ENCODE peak calls at places on chromosomes 4 and X, in ten cellular contexts. J is heart left ventricle, P is OCI-LY7, L is pancreas, Q is transverse colon, I is lung, W is sigmoid colon, B is IMR-90, S is left ventricle myocardium inferior, U is left lung. C is an unnamed sample.

GRCh38 chr4:108725457-108725856 is 37.4 kb downstream of the ETNPPL start:
- DNase-seq in B (no peak), J (no peak), W (no peak), Q (no peak), P (peak; percentile 29), I (no peak), L (no peak), S (no peak), U (no peak), C (no peak)

GRCh38 chr4:13544556-13545393 is 467 bp upstream of the NKX3-2 start:
- DNase-seq in U (peak; percentile 71), B (peak; percentile 64), I (peak; percentile 65), P (peak; percentile 85), L (peak; percentile 60), Q (peak; percentile 81), S (peak; percentile 60), J (peak; percentile 58), W (peak; percentile 97), C (peak; percentile 79)

GRCh38 chrX:48154796-48155195 is 24.4 kb downstream of the SPACA5B start:
- DNase-seq in P (no peak), J (no peak), W (no peak), Q (no peak), L (no peak), B (no peak), I (no peak), U (no peak), S (no peak), C (no peak)

GRCh38 chrX:7787714-7788113 is 55.3 kb upstream of the VCX start:
- DNase-seq in I (no peak), W (no peak), B (no peak), U (no peak), Q (no peak), J (no peak), P (no peak), L (no peak), S (no peak), C (no peak)

GRCh38 chr4:120616-121015 is 3.7 kb upstream of the ZNF718 start:
- DNase-seq in S (no peak), I (no peak), B (no peak), Q (no peak), W (no peak), U (no peak), J (no peak), P (no peak), L (no peak), C (no peak)

GRCh38 chrX:142804085-142804484 is 221.6 kb upstream of the SPANXN4 start:
- DNase-seq in I (no peak), B (no peak), W (no peak), P (no peak), L (no peak), S (no peak), J (no peak), U (no peak), Q (no peak), C (peak; percentile 40)

GRCh38 chrX:24014388-24015018 is 12.5 kb downstream of the KLHL15 start:
- DNase-seq in B (peak; percentile 9), U (no peak), L (no peak), P (no peak), S (no peak), J (peak; percentile 5), I (no peak), Q (no peak), W (no peak), C (no peak)

GRCh38 chr4:121950680-121951569 is 935 bp downstream of the TRPC3 start:
- DNase-seq in P (no peak), L (no peak), Q (peak; percentile 27), J (no peak), U (peak; percentile 32), W (peak; percentile 67), B (peak; percentile 18), I (no peak), S (no peak), C (peak; percentile 55)

GRCh38 chr4:118265312-118266144 is 87.3 kb downstream of the PRSS12 start:
- DNase-seq in I (peak; percentile 34), U (peak; percentile 46), S (no peak), L (peak; percentile 54), B (no peak), W (no peak), Q (peak; percentile 42), J (no peak), P (no peak), C (peak; percentile 67)

GRCh38 chrX:1093112-1093511 is 119.3 kb downstream of the CRLF2 start:
- DNase-seq in P (no peak), I (no peak), J (no peak), L (no peak), Q (no peak), W (peak; percentile 19), S (no peak), B (no peak), U (no peak), C (no peak)

GRCh38 chr4:159446266-159446976 is 343.5 kb downstream of the RAPGEF2 start:
- DNase-seq in P (peak; percentile 50), L (peak; percentile 45), S (no peak), W (no peak), J (peak; percentile 21), U (no peak), Q (peak; percentile 9), B (peak; percentile 84), I (peak; percentile 31), C (peak; percentile 49)

GRCh38 chr4:97513917-97514316 is 629.4 kb downstream of the STPG2 start:
- DNase-seq in P (no peak), W (no peak), S (no peak), B (no peak), U (no peak), Q (no peak), J (no peak), L (no peak), I (no peak), C (no peak)

GRCh38 chrX:46676399-46677351 is 82.2 kb downstream of the SLC9A7 start:
- DNase-seq in S (no peak), L (no peak), P (no peak), I (no peak), J (no peak), Q (no peak), U (no peak), B (no peak), W (no peak), C (no peak)

GRCh38 chr4:44679060-44679459 is 840 bp downstream of the GUF1 start:
- DNase-seq in Q (no peak), B (no peak), J (no peak), L (no peak), W (no peak), S (no peak), I (no peak), U (no peak), P (peak; percentile 12), C (no peak)

GRCh38 chrX:80246273-80246672 is 174.0 kb upstream of the TENT5D start:
- DNase-seq in P (no peak), L (no peak), S (no peak), I (no peak), B (no peak), U (no peak), J (no peak), Q (no peak), W (no peak), C (no peak)

GRCh38 chr4:186248643-186249042 is 17.3 kb upstream of the F11 start:
- DNase-seq in J (no peak), I (no peak), Q (no peak), S (no peak), B (no peak), U (no peak), P (no peak), W (no peak), L (no peak), C (no peak)

GRCh38 chr4:77348815-77349214 is 191.8 kb downstream of the CCNG2 start:
- DNase-seq in Q (no peak), J (no peak), W (no peak), L (no peak), B (no peak), P (no peak), U (no peak), I (no peak), S (no peak), C (no peak)

GRCh38 chrX:46327229-46328081 is 217.8 kb downstream of the ZNF674 start:
- DNase-seq in P (no peak), Q (peak; percentile 31), S (peak; percentile 15), J (peak; percentile 27), I (peak; percentile 57), U (peak; percentile 39), B (no peak), W (no peak), L (peak; percentile 65), C (peak; percentile 32)

GRCh38 chr4:84482564-84483563 is 16.2 kb downstream of the NKX6-1 start:
- DNase-seq in U (no peak), L (no peak), J (no peak), Q (peak; percentile 64), S (no peak), W (no peak), P (no peak), I (no peak), B (no peak), C (peak; percentile 67)
- TF ChIP-seq CTCF in U (peak; percentile 10), L (no peak), J (no peak), Q (peak; percentile 65), S (peak; percentile 40), W (no peak), P (no peak), I (no peak), B (peak; percentile 28), C (peak; percentile 35)

GRCh38 chrX:119625843-119626242 is 19.6 kb upstream of the NKRF start:
- DNase-seq in Q (no peak), W (no peak), P (no peak), U (no peak), I (no peak), J (no peak), S (no peak), B (no peak), L (no peak), C (no peak)
- H3K36me3 ChIP-seq in Q (no peaks in the 10 kb centered on the region), W (no peaks in the 10 kb centered on the region), P (peaks cover 70% of the 10 kb centered on the region), U (no peaks in the 10 kb centered on the region), I (peaks cover 2% of the 10 kb centered on the region), J (no peaks in the 10 kb centered on the region), S (no peaks in the 10 kb centered on the region), B (peaks cover 2% of the 10 kb centered on the region), L (no peaks in the 10 kb centered on the region), C (no peaks in the 10 kb centered on the region)

DNA sequence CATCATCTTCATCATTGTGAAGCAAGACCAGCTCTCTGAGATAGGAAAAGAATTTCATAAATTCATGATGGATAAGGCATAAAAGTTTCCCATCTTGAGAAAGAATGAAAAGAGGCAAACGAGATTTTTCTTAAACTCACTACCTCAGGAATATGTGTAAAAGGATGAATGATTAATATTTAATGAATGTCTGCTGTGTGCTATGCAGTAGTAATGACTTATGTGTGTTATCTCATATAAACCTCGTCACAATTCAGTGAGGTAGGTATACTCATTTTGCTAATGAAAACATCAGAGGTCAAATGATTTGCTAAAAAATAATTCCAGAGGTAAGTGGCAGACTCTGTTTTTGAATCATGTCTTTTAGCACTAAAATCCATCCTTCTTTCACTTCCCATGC is 42.6 kb upstream of the GYPA start:
- DNase-seq in I (no peak), U (no peak), J (no peak), W (no peak), B (no peak), L (no peak), P (no peak), Q (no peak), S (no peak), C (no peak)
- H3K4me1 ChIP-seq in I (no peaks in the 10 kb centered on the region), U (no peaks in the 10 kb centered on the region), J (no peaks in the 10 kb centered on the region), W (peaks cover 6% of the 10 kb centered on the region), B (no peaks in the 10 kb centered on the region), L (no peaks in the 10 kb centered on the region), P (no peaks in the 10 kb centered on the region), Q (no peaks in the 10 kb centered on the region), S (no peaks in the 10 kb centered on the region), C (peaks cover 10% of the 10 kb centered on the region)

DNA sequence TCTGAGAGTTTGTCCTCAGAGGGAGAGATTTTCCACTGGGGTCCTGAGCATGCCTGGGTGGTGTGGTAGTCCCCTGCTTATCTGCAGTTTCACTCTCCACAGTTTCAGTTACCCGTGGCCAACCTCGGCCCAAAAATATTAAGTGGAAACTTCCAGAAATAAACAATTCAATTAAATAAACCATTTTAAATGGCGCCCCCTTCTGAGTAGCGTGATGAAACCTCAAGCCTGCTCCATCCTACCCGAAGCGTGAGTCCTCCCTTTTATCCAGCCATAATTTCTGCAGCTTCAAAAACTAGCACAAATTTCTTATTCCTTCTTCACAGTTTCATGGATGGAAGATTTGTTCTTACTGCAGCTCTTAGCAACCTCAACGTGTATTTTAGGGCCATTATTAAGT is 26.7 kb downstream of the PNMA6E start:
- DNase-seq in L (no peak), P (peak; percentile 29), U (no peak), W (no peak), S (no peak), Q (no peak), I (no peak), J (no peak), B (no peak), C (no peak)
- TF ChIP-seq CTCF in L (no peak), P (peak; percentile 69), U (no peak), W (no peak), S (no peak), Q (no peak), I (no peak), J (no peak), B (peak; percentile 24), C (no peak)